ENCODE peak calls at places on chromosomes 7 and 10, in ten cellular contexts. One of them, this sample, is unnamed.

GRCh38 chr10:133166828-133167692 is 7.0 kb downstream of the KNDC1 start:
- DNase-seq in HCT116: no peak
- DNase-seq in heart right ventricle: no peak
- DNase-seq in endodermal cell: no peak
- DNase-seq in OCI-LY7: no peak
- DNase-seq in neural progenitor cell: no peak
- DNase-seq in H9: no peak
- DNase-seq in PC-3: no peak
- DNase-seq in SK-N-SH: no peak
- DNase-seq in mucosa of descending colon: no peak
- DNase-seq in this sample: no peak

GRCh38 chr7:70072220-70072619 is 473.9 kb downstream of the AUTS2 start:
- DNase-seq in neural progenitor cell: no peak
- DNase-seq in H9: no peak
- DNase-seq in HCT116: no peak
- DNase-seq in mucosa of descending colon: no peak
- DNase-seq in SK-N-SH: no peak
- DNase-seq in heart right ventricle: no peak
- DNase-seq in PC-3: no peak
- DNase-seq in endodermal cell: no peak
- DNase-seq in OCI-LY7: no peak
- DNase-seq in this sample: no peak

GRCh38 chr10:89274928-89275327 is 23.4 kb upstream of the LIPA start:
- DNase-seq in neural progenitor cell: no peak
- DNase-seq in mucosa of descending colon: no peak
- DNase-seq in PC-3: no peak
- DNase-seq in OCI-LY7: no peak
- DNase-seq in HCT116: no peak
- DNase-seq in SK-N-SH: no peak
- DNase-seq in heart right ventricle: no peak
- DNase-seq in H9: no peak
- DNase-seq in endodermal cell: no peak
- DNase-seq in this sample: no peak

GRCh38 chr10:91745086-91745831 is 53.0 kb upstream of the TNKS2 start:
- DNase-seq in endodermal cell: peak; percentile 89
- DNase-seq in PC-3: peak; percentile 73
- DNase-seq in HCT116: peak; percentile 67
- DNase-seq in mucosa of descending colon: peak; percentile 25
- DNase-seq in OCI-LY7: no peak
- DNase-seq in heart right ventricle: no peak
- DNase-seq in neural progenitor cell: peak; percentile 70
- DNase-seq in SK-N-SH: no peak
- DNase-seq in H9: peak; percentile 86
- DNase-seq in this sample: no peak

GRCh38 chr10:126171555-126171954 is 216.7 kb downstream of the ADAM12 start:
- DNase-seq in neural progenitor cell: no peak
- DNase-seq in H9: no peak
- DNase-seq in PC-3: no peak
- DNase-seq in HCT116: no peak
- DNase-seq in mucosa of descending colon: no peak
- DNase-seq in SK-N-SH: no peak
- DNase-seq in endodermal cell: no peak
- DNase-seq in OCI-LY7: no peak
- DNase-seq in heart right ventricle: no peak
- DNase-seq in this sample: no peak

GRCh38 chr7:134946260-134946659 is 40.0 kb upstream of the AGBL3 start:
- DNase-seq in mucosa of descending colon: no peak
- DNase-seq in SK-N-SH: no peak
- DNase-seq in PC-3: no peak
- DNase-seq in endodermal cell: no peak
- DNase-seq in HCT116: no peak
- DNase-seq in OCI-LY7: no peak
- DNase-seq in H9: no peak
- DNase-seq in neural progenitor cell: no peak
- DNase-seq in heart right ventricle: no peak
- DNase-seq in this sample: no peak

GRCh38 chr10:14837003-14837755 is 658 bp downstream of the CDNF start:
- DNase-seq in heart right ventricle: no peak
- DNase-seq in PC-3: no peak
- DNase-seq in neural progenitor cell: peak; percentile 31
- DNase-seq in endodermal cell: no peak
- DNase-seq in HCT116: no peak
- DNase-seq in H9: no peak
- DNase-seq in OCI-LY7: no peak
- DNase-seq in SK-N-SH: no peak
- DNase-seq in mucosa of descending colon: no peak
- DNase-seq in this sample: no peak

GRCh38 chr7:38373155-38373554 is 99.7 kb upstream of the TARP start:
- DNase-seq in neural progenitor cell: no peak
- DNase-seq in endodermal cell: no peak
- DNase-seq in PC-3: no peak
- DNase-seq in OCI-LY7: no peak
- DNase-seq in H9: no peak
- DNase-seq in SK-N-SH: no peak
- DNase-seq in HCT116: no peak
- DNase-seq in mucosa of descending colon: no peak
- DNase-seq in heart right ventricle: no peak
- DNase-seq in this sample: no peak

GRCh38 chr10:124688889-124689670 is 55.1 kb downstream of the FAM53B start:
- DNase-seq in OCI-LY7: no peak
- DNase-seq in mucosa of descending colon: no peak
- DNase-seq in H9: no peak
- DNase-seq in HCT116: no peak
- DNase-seq in SK-N-SH: no peak
- DNase-seq in PC-3: no peak
- DNase-seq in heart right ventricle: no peak
- DNase-seq in neural progenitor cell: no peak
- DNase-seq in endodermal cell: no peak
- DNase-seq in this sample: no peak

GRCh38 chr10:409403-410040 is 274.3 kb downstream of the ZMYND11 start:
- DNase-seq in mucosa of descending colon: no peak
- DNase-seq in H9: no peak
- DNase-seq in endodermal cell: peak; percentile 61
- DNase-seq in neural progenitor cell: no peak
- DNase-seq in OCI-LY7: no peak
- DNase-seq in PC-3: no peak
- DNase-seq in SK-N-SH: no peak
- DNase-seq in heart right ventricle: no peak
- DNase-seq in HCT116: no peak
- DNase-seq in this sample: peak; percentile 76

GRCh38 chr10:124101351-124101750 is 8.0 kb upstream of the CHST15 start:
- DNase-seq in OCI-LY7: no peak
- DNase-seq in HCT116: no peak
- DNase-seq in H9: no peak
- DNase-seq in endodermal cell: no peak
- DNase-seq in PC-3: peak; percentile 16
- DNase-seq in mucosa of descending colon: no peak
- DNase-seq in heart right ventricle: no peak
- DNase-seq in SK-N-SH: no peak
- DNase-seq in neural progenitor cell: no peak
- DNase-seq in this sample: no peak

DNA sequence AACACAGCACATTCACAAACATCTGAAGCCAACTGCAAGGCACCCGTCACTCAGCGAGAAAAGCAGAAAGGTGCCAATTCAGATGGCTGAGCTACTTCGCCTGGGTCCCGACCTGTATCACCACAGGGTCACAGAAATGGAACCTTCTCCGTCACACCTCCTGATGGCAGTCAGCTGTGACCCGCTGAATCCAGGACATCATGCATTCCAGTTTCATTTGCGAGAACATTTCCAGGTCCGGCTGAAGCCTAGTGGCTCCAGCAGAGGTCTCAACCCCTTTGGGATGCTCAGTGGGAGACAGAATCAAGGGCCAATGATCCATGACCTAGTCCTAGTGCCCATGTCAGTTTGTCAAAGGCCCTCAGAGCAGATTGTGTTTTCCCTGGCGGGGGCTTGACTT is 193.6 kb upstream of the KLF14 start:
- DNase-seq in heart right ventricle: no peak
- DNase-seq in neural progenitor cell: no peak
- DNase-seq in OCI-LY7: no peak
- DNase-seq in PC-3: peak; percentile 0
- DNase-seq in mucosa of descending colon: no peak
- DNase-seq in SK-N-SH: no peak
- DNase-seq in H9: no peak
- DNase-seq in endodermal cell: no peak
- DNase-seq in HCT116: no peak
- DNase-seq in this sample: no peak
- H3K4me1 ChIP-seq in heart right ventricle: peaks cover 20% of the 10 kb centered on the region
- H3K4me1 ChIP-seq in neural progenitor cell: peaks cover 4% of the 10 kb centered on the region
- H3K4me1 ChIP-seq in OCI-LY7: peaks cover 6% of the 10 kb centered on the region
- H3K4me1 ChIP-seq in PC-3: peaks cover 34% of the 10 kb centered on the region
- H3K4me1 ChIP-seq in mucosa of descending colon: peaks cover 39% of the 10 kb centered on the region
- H3K4me1 ChIP-seq in SK-N-SH: peaks cover 44% of the 10 kb centered on the region
- H3K4me1 ChIP-seq in H9: no peaks in the 10 kb centered on the region
- H3K4me1 ChIP-seq in endodermal cell: no peaks in the 10 kb centered on the region
- H3K4me1 ChIP-seq in HCT116: peaks cover 100% of the 10 kb centered on the region
- H3K4me1 ChIP-seq in this sample: peaks cover 19% of the 10 kb centered on the region

GRCh38 chr10:2920638-2921037 is 146.7 kb upstream of the PFKP start:
- DNase-seq in PC-3: no peak
- DNase-seq in SK-N-SH: no peak
- DNase-seq in endodermal cell: peak; percentile 17
- DNase-seq in H9: no peak
- DNase-seq in OCI-LY7: no peak
- DNase-seq in heart right ventricle: no peak
- DNase-seq in neural progenitor cell: no peak
- DNase-seq in HCT116: no peak
- DNase-seq in mucosa of descending colon: no peak
- DNase-seq in this sample: no peak

GRCh38 chr10:2924425-2924824 is 142.9 kb upstream of the PFKP start:
- DNase-seq in H9: no peak
- DNase-seq in endodermal cell: peak; percentile 4
- DNase-seq in neural progenitor cell: no peak
- DNase-seq in PC-3: no peak
- DNase-seq in SK-N-SH: no peak
- DNase-seq in OCI-LY7: no peak
- DNase-seq in mucosa of descending colon: no peak
- DNase-seq in HCT116: no peak
- DNase-seq in heart right ventricle: no peak
- DNase-seq in this sample: no peak

GRCh38 chr10:2919016-2919415 is 148.3 kb upstream of the PFKP start:
- DNase-seq in mucosa of descending colon: no peak
- DNase-seq in OCI-LY7: no peak
- DNase-seq in HCT116: no peak
- DNase-seq in PC-3: no peak
- DNase-seq in endodermal cell: no peak
- DNase-seq in H9: no peak
- DNase-seq in SK-N-SH: no peak
- DNase-seq in heart right ventricle: no peak
- DNase-seq in neural progenitor cell: no peak
- DNase-seq in this sample: no peak

GRCh38 chr10:2920166-2920565 is 147.2 kb upstream of the PFKP start:
- DNase-seq in HCT116: no peak
- DNase-seq in PC-3: no peak
- DNase-seq in mucosa of descending colon: no peak
- DNase-seq in H9: no peak
- DNase-seq in endodermal cell: peak; percentile 28
- DNase-seq in heart right ventricle: no peak
- DNase-seq in SK-N-SH: no peak
- DNase-seq in OCI-LY7: no peak
- DNase-seq in neural progenitor cell: no peak
- DNase-seq in this sample: no peak

GRCh38 chr10:2921956-2922680 is 145.2 kb upstream of the PFKP start:
- DNase-seq in SK-N-SH: peak; percentile 56
- DNase-seq in endodermal cell: peak; percentile 44
- DNase-seq in neural progenitor cell: no peak
- DNase-seq in heart right ventricle: no peak
- DNase-seq in HCT116: no peak
- DNase-seq in PC-3: peak; percentile 50
- DNase-seq in H9: no peak
- DNase-seq in mucosa of descending colon: no peak
- DNase-seq in OCI-LY7: no peak
- DNase-seq in this sample: no peak
- TF ChIP-seq CTCF in SK-N-SH: no peak
- TF ChIP-seq CTCF in endodermal cell: peak; percentile 30
- TF ChIP-seq CTCF in neural progenitor cell: no peak
- TF ChIP-seq CTCF in heart right ventricle: no peak
- TF ChIP-seq CTCF in HCT116: no peak
- TF ChIP-seq CTCF in PC-3: no peak
- TF ChIP-seq CTCF in H9: no peak
- TF ChIP-seq CTCF in mucosa of descending colon: no peak
- TF ChIP-seq CTCF in OCI-LY7: no peak
- TF ChIP-seq CTCF in this sample: no peak

GRCh38 chr10:80172896-80173295 is 32.4 kb downstream of the ANXA11 start:
- DNase-seq in PC-3: peak; percentile 77
- DNase-seq in HCT116: no peak
- DNase-seq in SK-N-SH: no peak
- DNase-seq in neural progenitor cell: no peak
- DNase-seq in heart right ventricle: no peak
- DNase-seq in OCI-LY7: no peak
- DNase-seq in mucosa of descending colon: peak; percentile 76
- DNase-seq in H9: no peak
- DNase-seq in endodermal cell: peak; percentile 65
- DNase-seq in this sample: no peak
- H3K4me1 ChIP-seq in PC-3: peaks cover 47% of the 10 kb centered on the region
- H3K4me1 ChIP-seq in HCT116: no peaks in the 10 kb centered on the region
- H3K4me1 ChIP-seq in SK-N-SH: no peaks in the 10 kb centered on the region
- H3K4me1 ChIP-seq in neural progenitor cell: peaks cover 9% of the 10 kb centered on the region
- H3K4me1 ChIP-seq in heart right ventricle: peaks cover 46% of the 10 kb centered on the region
- H3K4me1 ChIP-seq in OCI-LY7: peaks cover 8% of the 10 kb centered on the region
- H3K4me1 ChIP-seq in mucosa of descending colon: peaks cover 44% of the 10 kb centered on the region
- H3K4me1 ChIP-seq in H9: no peaks in the 10 kb centered on the region
- H3K4me1 ChIP-seq in endodermal cell: no peaks in the 10 kb centered on the region
- H3K4me1 ChIP-seq in this sample: peaks cover 19% of the 10 kb centered on the region

GRCh38 chr7:2658941-2659340 is 27.2 kb downstream of the TTYH3 start:
- DNase-seq in HCT116: no peak
- DNase-seq in endodermal cell: no peak
- DNase-seq in H9: no peak
- DNase-seq in mucosa of descending colon: no peak
- DNase-seq in SK-N-SH: no peak
- DNase-seq in PC-3: no peak
- DNase-seq in OCI-LY7: no peak
- DNase-seq in neural progenitor cell: no peak
- DNase-seq in heart right ventricle: no peak
- DNase-seq in this sample: no peak

GRCh38 chr7:2659556-2660358 is 28.0 kb downstream of the TTYH3 start:
- DNase-seq in heart right ventricle: no peak
- DNase-seq in H9: no peak
- DNase-seq in neural progenitor cell: no peak
- DNase-seq in endodermal cell: no peak
- DNase-seq in PC-3: no peak
- DNase-seq in SK-N-SH: no peak
- DNase-seq in mucosa of descending colon: peak; percentile 44
- DNase-seq in OCI-LY7: no peak
- DNase-seq in HCT116: no peak
- DNase-seq in this sample: no peak

GRCh38 chr7:2657208-2657607 is 25.4 kb downstream of the TTYH3 start:
- DNase-seq in mucosa of descending colon: no peak
- DNase-seq in PC-3: no peak
- DNase-seq in SK-N-SH: no peak
- DNase-seq in heart right ventricle: no peak
- DNase-seq in HCT116: no peak
- DNase-seq in H9: no peak
- DNase-seq in OCI-LY7: no peak
- DNase-seq in endodermal cell: no peak
- DNase-seq in neural progenitor cell: no peak
- DNase-seq in this sample: no peak

GRCh38 chr7:2655870-2656614 is 24.3 kb downstream of the TTYH3 start:
- DNase-seq in endodermal cell: no peak
- DNase-seq in OCI-LY7: no peak
- DNase-seq in HCT116: no peak
- DNase-seq in mucosa of descending colon: no peak
- DNase-seq in heart right ventricle: no peak
- DNase-seq in PC-3: no peak
- DNase-seq in SK-N-SH: no peak
- DNase-seq in neural progenitor cell: no peak
- DNase-seq in H9: no peak
- DNase-seq in this sample: no peak

GRCh38 chr7:2657920-2658671 is 26.3 kb downstream of the TTYH3 start:
- DNase-seq in PC-3: no peak
- DNase-seq in HCT116: no peak
- DNase-seq in endodermal cell: no peak
- DNase-seq in OCI-LY7: no peak
- DNase-seq in neural progenitor cell: no peak
- DNase-seq in mucosa of descending colon: no peak
- DNase-seq in heart right ventricle: no peak
- DNase-seq in SK-N-SH: no peak
- DNase-seq in H9: no peak
- DNase-seq in this sample: no peak
- TF ChIP-seq CTCF in PC-3: no peak
- TF ChIP-seq CTCF in HCT116: no peak
- TF ChIP-seq CTCF in endodermal cell: no peak
- TF ChIP-seq CTCF in OCI-LY7: no peak
- TF ChIP-seq CTCF in neural progenitor cell: no peak
- TF ChIP-seq CTCF in mucosa of descending colon: no peak
- TF ChIP-seq CTCF in heart right ventricle: no peak
- TF ChIP-seq CTCF in SK-N-SH: no peak
- TF ChIP-seq CTCF in H9: no peak
- TF ChIP-seq CTCF in this sample: no peak